ENCODE peak calls at places on chromosomes 12 and 14, in six cellular contexts. O is ovary, E is neural crest cell, Z is IMR-90, R is progenitor cell of endocrine pancreas, M is NB4. Q is an unnamed sample.

GRCh38 chr12:10829994-10830393 is 3.8 kb upstream of the TAS2R10 start:
- DNase-seq in M (no peak), Z (no peak), E (no peak), O (no peak), R (no peak), Q (peak)

GRCh38 chr14:98606041-98606640 is 665.9 kb downstream of the BCL11B start:
- DNase-seq in R (no peak), M (no peak), Z (no peak), E (no peak), O (no peak), Q (no peak)

GRCh38 chr12:47021298-47021697 is 58.1 kb upstream of the PCED1B start:
- DNase-seq in O (no peak), R (no peak), E (peak), Z (peak), M (peak), Q (peak)

GRCh38 chr12:11729008-11729407 is 79.5 kb downstream of the ETV6 start:
- DNase-seq in E (no peak), Z (no peak), O (no peak), M (no peak), R (no peak), Q (no peak)

GRCh38 chr14:32244404-32244803 is 41.3 kb upstream of the RNU6-8 start:
- DNase-seq in M (no peak), E (no peak), R (no peak), O (no peak), Z (no peak), Q (peak)

GRCh38 chr14:73262427-73263183 is 25.3 kb downstream of the PAPLN start:
- DNase-seq in M (no peak), O (no peak), R (no peak), E (no peak), Z (no peak), Q (no peak)

GRCh38 chr12:46043972-46044520 is 53.7 kb upstream of the SCAF11 start:
- DNase-seq in Z (no peak), M (no peak), R (no peak), E (no peak), O (no peak), Q (no peak)

GRCh38 chr12:26822051-26822450 is 10.9 kb downstream of the ITPR2 start:
- DNase-seq in E (no peak), Z (no peak), R (no peak), O (no peak), M (no peak), Q (no peak)

GRCh38 chr14:65255583-65256443 is 153.5 kb upstream of the MAX start:
- DNase-seq in M (no peak), Z (no peak), R (peak), E (no peak), O (no peak), Q (peak)

GRCh38 chr14:95043314-95043713 is 114.0 kb downstream of the DICER1 start:
- DNase-seq in Z (no peak), O (no peak), E (no peak), M (no peak), R (no peak), Q (no peak)

GRCh38 chr12:107014050-107014449 is 27.1 kb upstream of the MTERF2 start:
- DNase-seq in E (no peak), O (no peak), M (no peak), Z (no peak), R (no peak), Q (no peak)

GRCh38 chr14:77061630-77062029 is 33.1 kb upstream of the IRF2BPL start:
- DNase-seq in E (no peak), O (no peak), R (no peak), M (no peak), Z (no peak), Q (no peak)

GRCh38 chr12:24027352-24027751 is 77.9 kb upstream of the SOX5 start:
- DNase-seq in R (no peak), Z (no peak), E (no peak), O (no peak), M (no peak), Q (no peak)

GRCh38 chr12:63964301-63964700 is 119.8 kb downstream of the SRGAP1 start:
- DNase-seq in M (no peak), R (no peak), Z (no peak), O (no peak), E (no peak), Q (no peak)

GRCh38 chr12:123398177-123398916 is 14.4 kb downstream of the KMT5A start:
- DNase-seq in M (no peak), E (no peak), O (peak), Z (peak), R (no peak), Q (peak)

GRCh38 chr12:124673881-124674617 is 106.6 kb upstream of the NCOR2 start:
- DNase-seq in Z (no peak), R (no peak), O (no peak), E (no peak), M (no peak), Q (no peak)

GRCh38 chr14:100032749-100033148 is 32.5 kb upstream of the EVL start:
- DNase-seq in R (no peak), M (no peak), Z (no peak), O (no peak), E (no peak), Q (no peak)

GRCh38 chr12:94123127-94123526 is 25.2 kb upstream of the PLXNC1 start:
- DNase-seq in E (no peak), O (no peak), Z (no peak), R (no peak), M (peak), Q (no peak)

GRCh38 chr12:54033980-54034783 is 1.3 kb downstream of the HOXC5 start:
- DNase-seq in Z (no peak), O (peak), M (peak), E (no peak), R (no peak), Q (no peak)

GRCh38 chr12:132506730-132507538 is 17.0 kb downstream of the FBRSL1 start:
- DNase-seq in M (peak), E (peak), O (peak), Z (peak), R (no peak), Q (peak)

GRCh38 chr12:63041601-63042000 is 106.7 kb upstream of the PPM1H start:
- DNase-seq in M (no peak), E (no peak), O (no peak), Z (no peak), R (no peak), Q (no peak)

GRCh38 chr14:36504805-36505192 is 15.2 kb downstream of the NKX2-1 start:
- DNase-seq in M (no peak), O (no peak), Z (no peak), R (no peak), E (no peak), Q (no peak)

GRCh38 chr12:1911598-1912575 is 6.6 kb downstream of the CACNA2D4 start:
- DNase-seq in R (peak), Z (no peak), E (no peak), O (no peak), M (peak), Q (no peak)

GRCh38 chr12:98418357-98419075 is 96.9 kb upstream of the TMPO start:
- DNase-seq in O (peak), E (no peak), R (no peak), Z (peak), M (peak), Q (peak)

GRCh38 chr14:78164226-78164853 is 5.8 kb upstream of the NRXN3 start:
- DNase-seq in Z (no peak), R (peak), E (peak), O (no peak), M (peak), Q (peak)

GRCh38 chr12:128644664-128645296 is 179.0 kb downstream of the SLC15A4 start:
- DNase-seq in Z (no peak), M (peak), R (peak), O (no peak), E (peak), Q (peak)

GRCh38 chr12:69897744-69898143 is 72.7 kb downstream of the MYRFL start:
- DNase-seq in M (no peak), R (no peak), O (no peak), E (no peak), Z (peak), Q (peak)

DNA sequence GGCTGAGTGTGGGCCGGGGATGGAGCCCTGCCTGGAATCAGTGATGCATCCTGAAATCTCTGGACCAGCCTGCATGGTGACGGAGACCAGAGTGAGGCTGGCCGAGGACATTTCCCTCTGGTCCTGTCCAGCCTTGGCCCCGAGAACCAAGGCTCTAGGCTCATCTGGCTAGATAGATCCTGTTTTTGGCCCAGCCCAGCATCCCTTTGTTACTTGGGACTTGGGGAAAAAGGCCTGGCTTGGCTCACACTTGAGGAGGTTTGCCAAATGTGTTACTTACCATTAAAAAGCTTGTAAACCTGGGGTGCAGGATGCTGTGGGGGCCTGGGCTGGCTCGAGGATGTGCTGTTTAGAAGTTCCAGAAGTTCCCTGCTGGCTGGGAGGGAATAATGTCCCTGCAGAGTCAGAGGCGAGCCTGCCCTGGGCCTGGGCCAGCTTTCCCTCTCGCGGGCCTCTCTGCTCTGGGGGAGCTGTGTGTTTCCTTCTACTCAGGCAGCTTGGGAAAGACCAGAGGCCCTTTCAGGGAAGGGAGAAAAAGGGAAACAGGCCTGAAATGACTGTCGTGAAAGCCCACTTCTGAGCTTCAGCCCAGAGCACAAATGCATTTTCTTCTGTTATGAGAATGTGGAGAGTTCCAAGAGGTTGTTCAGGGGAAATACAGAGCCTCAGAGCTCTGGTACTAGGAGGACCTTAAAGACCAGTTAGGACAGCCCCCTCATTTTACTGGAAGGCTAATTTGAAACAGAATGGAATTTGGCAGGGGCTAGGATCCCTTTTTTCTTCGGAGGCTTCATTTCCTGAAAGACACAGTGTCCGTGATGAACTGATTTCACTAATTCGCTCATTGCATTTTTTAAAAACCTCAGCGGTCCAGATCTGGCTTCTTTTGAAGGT is 47.2 kb upstream of the CTDSP2 start:
- DNase-seq in Z (peak), O (peak), M (peak), R (no peak), E (peak), Q (peak)
- TF ChIP-seq CTCF in Z (peak), O (peak), M (no peak), R (no peak), E (no peak), Q (peak)

DNA sequence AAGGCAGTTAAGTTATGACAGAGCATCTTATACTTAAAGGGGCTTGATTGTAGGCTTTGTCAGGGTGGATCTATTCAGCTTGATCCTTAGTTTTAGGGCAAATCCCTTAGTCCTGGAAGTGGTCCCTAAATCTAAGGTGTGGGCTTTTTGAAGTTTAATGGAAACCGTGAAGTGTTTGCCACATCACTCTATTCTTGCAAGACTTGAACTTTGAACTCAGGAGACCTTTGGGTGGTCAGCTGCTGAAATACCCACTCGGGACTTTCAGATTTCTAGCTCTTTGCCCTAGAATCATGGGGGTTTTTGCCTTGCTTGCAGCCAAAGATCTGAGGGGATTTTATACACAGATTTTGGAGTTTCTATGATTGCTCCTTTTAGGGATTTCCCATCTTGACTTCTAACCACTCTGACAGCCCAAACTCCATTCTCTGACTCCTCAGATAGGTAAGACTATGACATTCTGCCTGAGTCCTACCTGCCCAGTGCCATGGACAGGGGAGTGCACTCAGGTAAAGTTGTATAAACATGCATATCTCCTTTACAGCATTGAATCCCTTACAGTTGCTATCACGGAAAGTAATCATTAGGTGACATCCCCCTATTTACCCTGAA is 39.9 kb downstream of the SNAPC1 start:
- DNase-seq in M (no peak), E (no peak), R (no peak), Z (no peak), O (no peak), Q (no peak)
- TF ChIP-seq CTCF in M (no peak), E (no peak), R (no peak), Z (no peak), O (no peak), Q (no peak)

GRCh38 chr12:121223947-121224285 is 14.0 kb downstream of the P2RX4 start:
- DNase-seq in E (no peak), O (no peak), M (no peak), R (no peak), Z (no peak), Q (no peak)

GRCh38 chr12:121226399-121226798 is 16.5 kb downstream of the P2RX4 start:
- DNase-seq in O (no peak), E (no peak), R (no peak), M (no peak), Z (no peak), Q (no peak)

GRCh38 chr12:121224591-121224990 is 14.7 kb downstream of the P2RX4 start:
- DNase-seq in O (peak), Z (no peak), R (no peak), M (no peak), E (no peak), Q (no peak)

GRCh38 chr12:121222847-121223246 is 12.9 kb downstream of the P2RX4 start:
- DNase-seq in M (no peak), R (no peak), O (no peak), E (no peak), Z (no peak), Q (no peak)

GRCh38 chr12:121223283-121223946 is 13.5 kb downstream of the P2RX4 start:
- DNase-seq in Z (no peak), O (no peak), E (no peak), R (no peak), M (peak), Q (peak)
- TF ChIP-seq CTCF in Z (peak), O (no peak), E (no peak), R (no peak), M (peak), Q (peak)

DNA sequence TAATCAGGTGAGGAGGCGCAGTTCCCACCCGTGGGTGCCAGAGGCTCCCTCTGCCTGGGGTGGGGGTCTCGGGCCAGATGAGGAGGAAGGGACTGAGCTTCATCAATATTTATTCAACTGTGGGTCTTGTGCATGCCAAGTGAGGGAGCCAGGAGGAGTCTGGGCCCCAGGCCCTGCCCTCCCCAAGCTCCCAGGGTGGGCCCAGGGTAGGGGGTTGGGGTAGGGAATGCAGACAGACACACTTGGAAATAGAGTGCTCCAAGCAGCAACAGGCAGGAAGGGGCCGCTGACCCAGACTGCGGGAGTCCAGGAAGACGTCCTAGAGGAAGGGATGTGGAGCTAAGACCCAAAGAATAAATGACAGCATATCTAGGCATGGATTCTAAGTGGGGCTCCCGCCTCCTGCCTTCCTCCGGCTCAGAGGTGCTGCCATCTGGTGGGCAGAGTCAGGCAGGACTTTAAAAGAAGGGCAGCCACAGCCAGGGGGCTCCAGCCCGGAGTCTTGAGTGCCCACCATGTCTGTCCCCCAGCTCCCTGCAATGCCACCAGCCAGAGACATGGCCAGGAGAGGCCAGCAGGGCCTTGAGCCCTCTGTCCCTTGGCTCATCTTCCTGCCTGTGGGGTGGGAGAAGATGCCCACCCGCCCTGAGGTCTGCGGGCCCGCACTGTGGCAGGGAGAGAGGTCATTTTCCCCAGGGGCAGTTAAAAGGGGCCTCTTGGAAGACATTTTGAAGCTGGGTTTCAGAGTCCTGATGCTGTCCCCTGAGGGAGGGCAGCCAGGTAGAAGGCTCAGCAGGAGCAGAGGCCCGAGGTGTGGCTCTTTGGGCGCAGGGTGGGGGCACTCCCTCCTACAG is 70.1 kb downstream of the PHETA1 start:
- DNase-seq in R (peak), E (peak), Z (peak), O (no peak), M (peak), Q (peak)
- TF ChIP-seq CTCF in R (peak), E (peak), Z (peak), O (peak), M (peak), Q (peak)

GRCh38 chr14:45807187-45807586 is 554.2 kb upstream of the MIS18BP1 start:
- DNase-seq in M (no peak), O (no peak), Z (no peak), R (no peak), E (no peak), Q (no peak)

GRCh38 chr14:45811155-45811554 is 558.2 kb upstream of the MIS18BP1 start:
- DNase-seq in E (no peak), R (no peak), O (no peak), M (no peak), Z (no peak), Q (no peak)

GRCh38 chr14:45810152-45810872 is 557.3 kb upstream of the MIS18BP1 start:
- DNase-seq in Z (no peak), M (peak), E (no peak), R (no peak), O (no peak), Q (peak)
- TF ChIP-seq CTCF in Z (peak), M (no peak), E (peak), R (peak), O (no peak), Q (no peak)

GRCh38 chr14:20454645-20455354 is at the start of the genes APEX1 and OSGEP:
- DNase-seq in E (peak), M (peak), Z (peak), O (peak), R (peak), Q (peak)
- TF ChIP-seq CTCF in E (no peak), M (no peak), Z (no peak), O (no peak), R (no peak), Q (no peak)

DNA sequence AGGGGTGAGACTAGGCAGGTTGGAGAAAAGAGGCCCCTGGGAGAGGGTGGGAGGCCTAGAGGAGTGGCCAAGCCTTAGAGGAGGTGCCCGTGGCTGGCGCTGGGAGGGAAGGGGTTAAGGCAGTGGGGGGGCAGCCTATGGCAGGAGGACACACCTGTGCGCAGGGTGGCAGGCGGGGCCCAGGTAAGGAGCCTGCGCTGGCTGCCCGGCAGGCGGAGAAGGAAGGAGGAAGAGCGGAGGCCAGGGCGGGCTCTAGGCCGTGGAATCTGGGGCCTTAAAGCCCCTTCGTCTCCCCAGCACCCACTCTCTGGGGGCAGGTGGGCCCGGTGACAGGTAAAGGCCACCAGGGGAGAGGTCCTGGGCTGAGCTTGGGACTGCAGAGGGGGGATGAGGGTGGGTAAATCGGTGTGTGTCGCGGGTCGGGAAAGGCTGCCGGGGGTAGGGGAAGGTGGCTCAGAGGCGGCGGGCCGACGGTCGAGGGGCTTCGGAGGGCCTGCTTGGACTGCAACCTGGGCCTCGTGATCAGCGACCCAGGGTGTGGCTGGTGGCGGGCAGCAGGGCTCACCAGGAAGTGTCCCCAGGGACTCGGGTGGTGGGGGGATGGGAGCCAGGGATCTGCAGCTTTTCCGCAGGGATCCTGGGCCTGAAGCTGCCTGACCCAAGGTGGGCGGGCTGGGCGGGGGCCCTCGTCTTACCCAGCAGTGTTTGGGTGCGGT is 7.3 kb downstream of the PHB2 start:
- DNase-seq in O (peak), M (no peak), Z (no peak), R (peak), E (no peak), Q (no peak)
- TF ChIP-seq CTCF in O (no peak), M (no peak), Z (no peak), R (peak), E (no peak), Q (no peak)

GRCh38 chr14:88437659-88438058 is 52.2 kb downstream of the SPATA7 start:
- DNase-seq in R (no peak), Z (no peak), M (no peak), O (no peak), E (no peak), Q (peak)
- TF ChIP-seq CTCF in R (no peak), Z (peak), M (no peak), O (no peak), E (peak), Q (peak)

GRCh38 chr12:32233568-32233967 is 126.9 kb downstream of the BICD1 start:
- DNase-seq in E (no peak), Z (no peak), R (no peak), M (no peak), O (no peak), Q (no peak)

GRCh38 chr12:32235251-32235650 is 128.6 kb downstream of the BICD1 start:
- DNase-seq in O (no peak), E (no peak), M (no peak), Z (no peak), R (no peak), Q (no peak)

GRCh38 chr12:32226768-32227167 is 120.1 kb downstream of the BICD1 start:
- DNase-seq in R (no peak), E (no peak), M (no peak), Z (no peak), O (no peak), Q (no peak)

GRCh38 chr12:32229971-32230606 is 123.4 kb downstream of the BICD1 start:
- DNase-seq in R (no peak), O (no peak), E (no peak), M (no peak), Z (no peak), Q (no peak)

DNA sequence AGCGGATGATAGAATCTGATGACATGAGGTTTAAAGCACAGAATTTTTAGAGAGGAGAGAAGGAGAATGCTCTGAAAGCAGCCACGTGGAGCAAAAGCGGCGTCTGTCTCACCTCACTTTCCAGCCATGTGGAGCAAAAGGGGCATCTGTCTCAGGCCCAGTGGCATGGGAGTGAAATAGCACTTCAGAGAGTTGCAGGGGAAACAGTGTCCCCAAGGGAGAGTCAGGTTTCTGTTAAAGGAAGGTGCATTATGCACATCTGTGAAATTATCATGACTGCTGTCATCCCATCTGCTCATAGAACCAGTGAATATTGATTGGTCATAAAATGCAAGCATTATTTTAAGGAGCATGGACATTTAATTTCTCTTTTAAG is 123.9 kb downstream of the BICD1 start:
- DNase-seq in E (no peak), O (no peak), M (peak), Z (no peak), R (no peak), Q (no peak)
- TF ChIP-seq CTCF in E (no peak), O (no peak), M (no peak), Z (no peak), R (no peak), Q (no peak)

Q was measured in choroid plexus epithelial cell.